ENCODE peak calls at places on chromosomes 13 and 19, in eight cellular contexts. One of them, this sample, is unnamed.

GRCh38 chr13:39100996-39101751 is 62.9 kb downstream of the NHLRC3 start:
- DNase-seq in amniotic epithelial cell: no peak
- DNase-seq in AG04449: no peak
- DNase-seq in posterior cingulate gyrus: no peak
- DNase-seq in B cell: no peak
- DNase-seq in stimulated activated CD8-positive, alpha-beta memory T cell treated with anti-CD3 and anti-CD28 coated beads, Interleukin-4, amount 100 ng/mL, for 24 hours: no peak
- DNase-seq in omental fat pad: no peak
- DNase-seq in GM04503: no peak
- DNase-seq in this sample: no peak

GRCh38 chr13:29452773-29453574 is 142.5 kb downstream of the SLC7A1 start:
- DNase-seq in amniotic epithelial cell: peak
- DNase-seq in AG04449: no peak
- DNase-seq in posterior cingulate gyrus: no peak
- DNase-seq in B cell: no peak
- DNase-seq in stimulated activated CD8-positive, alpha-beta memory T cell treated with anti-CD3 and anti-CD28 coated beads, Interleukin-4, amount 100 ng/mL, for 24 hours: no peak
- DNase-seq in omental fat pad: no peak
- DNase-seq in GM04503: no peak
- DNase-seq in this sample: peak

GRCh38 chr19:52248256-52248655 is 21.1 kb upstream of the ZNF766 start:
- DNase-seq in amniotic epithelial cell: peak
- DNase-seq in AG04449: no peak
- DNase-seq in posterior cingulate gyrus: no peak
- DNase-seq in B cell: no peak
- DNase-seq in stimulated activated CD8-positive, alpha-beta memory T cell treated with anti-CD3 and anti-CD28 coated beads, Interleukin-4, amount 100 ng/mL, for 24 hours: peak
- DNase-seq in omental fat pad: peak
- DNase-seq in GM04503: peak
- DNase-seq in this sample: peak

GRCh38 chr13:21297452-21297851 is 121.0 kb downstream of the MRPL57 start:
- DNase-seq in amniotic epithelial cell: peak
- DNase-seq in AG04449: no peak
- DNase-seq in posterior cingulate gyrus: no peak
- DNase-seq in B cell: no peak
- DNase-seq in stimulated activated CD8-positive, alpha-beta memory T cell treated with anti-CD3 and anti-CD28 coated beads, Interleukin-4, amount 100 ng/mL, for 24 hours: no peak
- DNase-seq in omental fat pad: no peak
- DNase-seq in GM04503: no peak
- DNase-seq in this sample: peak

GRCh38 chr19:16914421-16914820 is 25.6 kb downstream of the F2RL3 start:
- DNase-seq in amniotic epithelial cell: no peak
- DNase-seq in AG04449: no peak
- DNase-seq in posterior cingulate gyrus: peak
- DNase-seq in B cell: no peak
- DNase-seq in stimulated activated CD8-positive, alpha-beta memory T cell treated with anti-CD3 and anti-CD28 coated beads, Interleukin-4, amount 100 ng/mL, for 24 hours: no peak
- DNase-seq in omental fat pad: no peak
- DNase-seq in GM04503: no peak
- DNase-seq in this sample: no peak

GRCh38 chr19:5150331-5150901 is 181.5 kb downstream of the KDM4B start:
- DNase-seq in amniotic epithelial cell: no peak
- DNase-seq in AG04449: no peak
- DNase-seq in posterior cingulate gyrus: peak
- DNase-seq in B cell: no peak
- DNase-seq in stimulated activated CD8-positive, alpha-beta memory T cell treated with anti-CD3 and anti-CD28 coated beads, Interleukin-4, amount 100 ng/mL, for 24 hours: no peak
- DNase-seq in omental fat pad: no peak
- DNase-seq in GM04503: no peak
- DNase-seq in this sample: no peak

GRCh38 chr13:21948781-21949474 is 278.1 kb downstream of the FGF9 start:
- DNase-seq in amniotic epithelial cell: no peak
- DNase-seq in AG04449: no peak
- DNase-seq in posterior cingulate gyrus: no peak
- DNase-seq in B cell: no peak
- DNase-seq in stimulated activated CD8-positive, alpha-beta memory T cell treated with anti-CD3 and anti-CD28 coated beads, Interleukin-4, amount 100 ng/mL, for 24 hours: no peak
- DNase-seq in omental fat pad: no peak
- DNase-seq in GM04503: no peak
- DNase-seq in this sample: no peak

GRCh38 chr19:49712397-49712859 is 21.5 kb downstream of the CPT1C start:
- DNase-seq in amniotic epithelial cell: peak
- DNase-seq in AG04449: no peak
- DNase-seq in posterior cingulate gyrus: no peak
- DNase-seq in B cell: no peak
- DNase-seq in stimulated activated CD8-positive, alpha-beta memory T cell treated with anti-CD3 and anti-CD28 coated beads, Interleukin-4, amount 100 ng/mL, for 24 hours: no peak
- DNase-seq in omental fat pad: no peak
- DNase-seq in GM04503: no peak
- DNase-seq in this sample: peak

GRCh38 chr19:38734176-38734425 is 10.2 kb downstream of the CAPN12 start:
- DNase-seq in amniotic epithelial cell: no peak
- DNase-seq in AG04449: no peak
- DNase-seq in posterior cingulate gyrus: peak
- DNase-seq in B cell: no peak
- DNase-seq in stimulated activated CD8-positive, alpha-beta memory T cell treated with anti-CD3 and anti-CD28 coated beads, Interleukin-4, amount 100 ng/mL, for 24 hours: no peak
- DNase-seq in omental fat pad: no peak
- DNase-seq in GM04503: no peak
- DNase-seq in this sample: no peak

GRCh38 chr13:39656325-39656677 is 839 bp downstream of the COG6 start:
- DNase-seq in amniotic epithelial cell: peak
- DNase-seq in AG04449: no peak
- DNase-seq in posterior cingulate gyrus: no peak
- DNase-seq in B cell: no peak
- DNase-seq in stimulated activated CD8-positive, alpha-beta memory T cell treated with anti-CD3 and anti-CD28 coated beads, Interleukin-4, amount 100 ng/mL, for 24 hours: no peak
- DNase-seq in omental fat pad: no peak
- DNase-seq in GM04503: no peak
- DNase-seq in this sample: no peak

GRCh38 chr13:112244061-112244460 is 132.1 kb upstream of the SPACA7 start:
- DNase-seq in amniotic epithelial cell: no peak
- DNase-seq in AG04449: no peak
- DNase-seq in posterior cingulate gyrus: no peak
- DNase-seq in B cell: no peak
- DNase-seq in stimulated activated CD8-positive, alpha-beta memory T cell treated with anti-CD3 and anti-CD28 coated beads, Interleukin-4, amount 100 ng/mL, for 24 hours: no peak
- DNase-seq in omental fat pad: no peak
- DNase-seq in GM04503: no peak
- DNase-seq in this sample: no peak

GRCh38 chr13:37495046-37495445 is 103.5 kb downstream of the POSTN start:
- DNase-seq in amniotic epithelial cell: no peak
- DNase-seq in AG04449: no peak
- DNase-seq in posterior cingulate gyrus: no peak
- DNase-seq in B cell: no peak
- DNase-seq in stimulated activated CD8-positive, alpha-beta memory T cell treated with anti-CD3 and anti-CD28 coated beads, Interleukin-4, amount 100 ng/mL, for 24 hours: no peak
- DNase-seq in omental fat pad: no peak
- DNase-seq in GM04503: peak
- DNase-seq in this sample: no peak

GRCh38 chr19:32396046-32396652 is 9.4 kb upstream of the DPY19L3 start:
- DNase-seq in amniotic epithelial cell: peak
- DNase-seq in AG04449: no peak
- DNase-seq in posterior cingulate gyrus: no peak
- DNase-seq in B cell: no peak
- DNase-seq in stimulated activated CD8-positive, alpha-beta memory T cell treated with anti-CD3 and anti-CD28 coated beads, Interleukin-4, amount 100 ng/mL, for 24 hours: no peak
- DNase-seq in omental fat pad: no peak
- DNase-seq in GM04503: no peak
- DNase-seq in this sample: no peak

GRCh38 chr19:32098953-32099352 is 246.5 kb upstream of the ZNF507 start:
- DNase-seq in amniotic epithelial cell: no peak
- DNase-seq in AG04449: no peak
- DNase-seq in posterior cingulate gyrus: no peak
- DNase-seq in B cell: no peak
- DNase-seq in stimulated activated CD8-positive, alpha-beta memory T cell treated with anti-CD3 and anti-CD28 coated beads, Interleukin-4, amount 100 ng/mL, for 24 hours: no peak
- DNase-seq in omental fat pad: no peak
- DNase-seq in GM04503: no peak
- DNase-seq in this sample: no peak

GRCh38 chr19:6551607-6552450 is 21.0 kb downstream of the TNFSF9 start:
- DNase-seq in amniotic epithelial cell: no peak
- DNase-seq in AG04449: no peak
- DNase-seq in posterior cingulate gyrus: no peak
- DNase-seq in B cell: peak
- DNase-seq in stimulated activated CD8-positive, alpha-beta memory T cell treated with anti-CD3 and anti-CD28 coated beads, Interleukin-4, amount 100 ng/mL, for 24 hours: peak
- DNase-seq in omental fat pad: no peak
- DNase-seq in GM04503: no peak
- DNase-seq in this sample: no peak

GRCh38 chr19:52451241-52451640 is 2.1 kb upstream of the ZNF578 start:
- DNase-seq in amniotic epithelial cell: no peak
- DNase-seq in AG04449: no peak
- DNase-seq in posterior cingulate gyrus: peak
- DNase-seq in B cell: peak
- DNase-seq in stimulated activated CD8-positive, alpha-beta memory T cell treated with anti-CD3 and anti-CD28 coated beads, Interleukin-4, amount 100 ng/mL, for 24 hours: no peak
- DNase-seq in omental fat pad: no peak
- DNase-seq in GM04503: no peak
- DNase-seq in this sample: no peak

GRCh38 chr19:47416667-47417033 is 2.7 kb downstream of the MEIS3 start:
- DNase-seq in amniotic epithelial cell: no peak
- DNase-seq in AG04449: no peak
- DNase-seq in posterior cingulate gyrus: peak
- DNase-seq in B cell: no peak
- DNase-seq in stimulated activated CD8-positive, alpha-beta memory T cell treated with anti-CD3 and anti-CD28 coated beads, Interleukin-4, amount 100 ng/mL, for 24 hours: no peak
- DNase-seq in omental fat pad: no peak
- DNase-seq in GM04503: no peak
- DNase-seq in this sample: no peak

GRCh38 chr19:40717880-40718773 is 1.2 kb downstream of the ITPKC start:
- DNase-seq in amniotic epithelial cell: peak
- DNase-seq in AG04449: no peak
- DNase-seq in posterior cingulate gyrus: no peak
- DNase-seq in B cell: no peak
- DNase-seq in stimulated activated CD8-positive, alpha-beta memory T cell treated with anti-CD3 and anti-CD28 coated beads, Interleukin-4, amount 100 ng/mL, for 24 hours: no peak
- DNase-seq in omental fat pad: no peak
- DNase-seq in GM04503: no peak
- DNase-seq in this sample: peak

GRCh38 chr13:33321686-33322473 is 36.3 kb upstream of the STARD13 start:
- DNase-seq in amniotic epithelial cell: peak
- DNase-seq in AG04449: no peak
- DNase-seq in posterior cingulate gyrus: no peak
- DNase-seq in B cell: no peak
- DNase-seq in stimulated activated CD8-positive, alpha-beta memory T cell treated with anti-CD3 and anti-CD28 coated beads, Interleukin-4, amount 100 ng/mL, for 24 hours: no peak
- DNase-seq in omental fat pad: no peak
- DNase-seq in GM04503: no peak
- DNase-seq in this sample: no peak

GRCh38 chr19:6693056-6693471 is 23.1 kb upstream of the TNFSF14 start:
- DNase-seq in amniotic epithelial cell: no peak
- DNase-seq in AG04449: no peak
- DNase-seq in posterior cingulate gyrus: peak
- DNase-seq in B cell: no peak
- DNase-seq in stimulated activated CD8-positive, alpha-beta memory T cell treated with anti-CD3 and anti-CD28 coated beads, Interleukin-4, amount 100 ng/mL, for 24 hours: no peak
- DNase-seq in omental fat pad: no peak
- DNase-seq in GM04503: no peak
- DNase-seq in this sample: no peak